ENCODE peak calls at places on chromosomes 16 and 17, in five cellular contexts. One of them, this sample, is unnamed.

GRCh38 chr17:35700157-35700556 is 31.3 kb upstream of the RASL10B start:
- DNase-seq in AG08395: no peak
- DNase-seq in NCI-H774: no peak
- DNase-seq in RWPE2: no peak
- DNase-seq in head of caudate nucleus: no peak
- DNase-seq in this sample: no peak

GRCh38 chr17:66715745-66716156 is 119.2 kb upstream of the CACNG5 start:
- DNase-seq in AG08395: peak
- DNase-seq in NCI-H774: peak
- DNase-seq in head of caudate nucleus: no peak
- DNase-seq in RWPE2: no peak
- DNase-seq in this sample: peak

GRCh38 chr17:81398170-81398854 is 3.1 kb downstream of the BAHCC1 start:
- DNase-seq in RWPE2: no peak
- DNase-seq in AG08395: no peak
- DNase-seq in head of caudate nucleus: no peak
- DNase-seq in NCI-H774: no peak
- DNase-seq in this sample: no peak

GRCh38 chr17:34703533-34703932 is 124.2 kb downstream of the TMEM132E start:
- DNase-seq in NCI-H774: no peak
- DNase-seq in head of caudate nucleus: no peak
- DNase-seq in AG08395: peak
- DNase-seq in RWPE2: no peak
- DNase-seq in this sample: peak

GRCh38 chr17:80899402-80900268 is 92.0 kb upstream of the CHMP6 start:
- DNase-seq in RWPE2: no peak
- DNase-seq in NCI-H774: peak
- DNase-seq in head of caudate nucleus: no peak
- DNase-seq in AG08395: peak
- DNase-seq in this sample: peak

GRCh38 chr16:46947900-46948547 is 25.4 kb downstream of the DNAJA2 start:
- DNase-seq in NCI-H774: peak
- DNase-seq in head of caudate nucleus: no peak
- DNase-seq in AG08395: peak
- DNase-seq in RWPE2: no peak
- DNase-seq in this sample: peak

GRCh38 chr17:83127431-83128160 is 48.2 kb downstream of the METRNL start:
- DNase-seq in RWPE2: no peak
- DNase-seq in AG08395: no peak
- DNase-seq in NCI-H774: no peak
- DNase-seq in head of caudate nucleus: no peak
- DNase-seq in this sample: no peak

GRCh38 chr16:84780063-84780462 is 39.7 kb upstream of the CRISPLD2 start:
- DNase-seq in head of caudate nucleus: no peak
- DNase-seq in AG08395: no peak
- DNase-seq in NCI-H774: no peak
- DNase-seq in RWPE2: no peak
- DNase-seq in this sample: no peak

GRCh38 chr16:50304467-50305440 is 38.4 kb downstream of the ADCY7 start:
- DNase-seq in RWPE2: no peak
- DNase-seq in head of caudate nucleus: peak
- DNase-seq in AG08395: no peak
- DNase-seq in NCI-H774: no peak
- DNase-seq in this sample: no peak

GRCh38 chr17:43431741-43432523 is 33.1 kb downstream of the ARL4D start:
- DNase-seq in RWPE2: no peak
- DNase-seq in NCI-H774: no peak
- DNase-seq in head of caudate nucleus: no peak
- DNase-seq in AG08395: no peak
- DNase-seq in this sample: peak

GRCh38 chr17:82231562-82232321 is 2.9 kb downstream of the SLC16A3 start:
- DNase-seq in RWPE2: no peak
- DNase-seq in AG08395: no peak
- DNase-seq in head of caudate nucleus: peak
- DNase-seq in NCI-H774: peak
- DNase-seq in this sample: no peak

GRCh38 chr17:44039829-44040635 is 25.3 kb upstream of the TMEM101 start:
- DNase-seq in AG08395: no peak
- DNase-seq in head of caudate nucleus: no peak
- DNase-seq in RWPE2: no peak
- DNase-seq in NCI-H774: no peak
- DNase-seq in this sample: no peak

GRCh38 chr17:41420134-41420533 is 4.3 kb downstream of the KRT37 start:
- DNase-seq in AG08395: peak
- DNase-seq in NCI-H774: no peak
- DNase-seq in head of caudate nucleus: no peak
- DNase-seq in RWPE2: no peak
- DNase-seq in this sample: no peak

GRCh38 chr17:49987290-49987585 is 7.8 kb downstream of the DLX3 start:
- DNase-seq in NCI-H774: no peak
- DNase-seq in head of caudate nucleus: no peak
- DNase-seq in RWPE2: peak
- DNase-seq in AG08395: no peak
- DNase-seq in this sample: no peak

GRCh38 chr17:48626470-48627241 is 498 bp upstream of the HOXB9 start:
- DNase-seq in RWPE2: no peak
- DNase-seq in AG08395: peak
- DNase-seq in head of caudate nucleus: no peak
- DNase-seq in NCI-H774: peak
- DNase-seq in this sample: peak

GRCh38 chr17:6910987-6911603 is 79.6 kb upstream of the TEKT1 start:
- DNase-seq in head of caudate nucleus: no peak
- DNase-seq in AG08395: peak
- DNase-seq in RWPE2: no peak
- DNase-seq in NCI-H774: no peak
- DNase-seq in this sample: peak

GRCh38 chr17:6786618-6787017 is 10.6 kb downstream of the FBXO39 start:
- DNase-seq in RWPE2: no peak
- DNase-seq in AG08395: peak
- DNase-seq in NCI-H774: no peak
- DNase-seq in head of caudate nucleus: no peak
- DNase-seq in this sample: no peak

GRCh38 chr17:57989011-57989345 is 924 bp upstream of the VEZF1 start:
- DNase-seq in AG08395: peak
- DNase-seq in head of caudate nucleus: no peak
- DNase-seq in RWPE2: no peak
- DNase-seq in NCI-H774: no peak
- DNase-seq in this sample: peak

GRCh38 chr17:59534583-59534982 is 30.8 kb upstream of the DHX40 start:
- DNase-seq in NCI-H774: no peak
- DNase-seq in RWPE2: no peak
- DNase-seq in AG08395: no peak
- DNase-seq in head of caudate nucleus: no peak
- DNase-seq in this sample: peak

GRCh38 chr17:46063239-46063638 is 64.2 kb downstream of the STH start:
- DNase-seq in NCI-H774: no peak
- DNase-seq in AG08395: peak
- DNase-seq in head of caudate nucleus: no peak
- DNase-seq in RWPE2: no peak
- DNase-seq in this sample: no peak

GRCh38 chr16:64964126-64964540 is 157.7 kb downstream of the CDH11 start:
- DNase-seq in RWPE2: no peak
- DNase-seq in AG08395: no peak
- DNase-seq in head of caudate nucleus: no peak
- DNase-seq in NCI-H774: no peak
- DNase-seq in this sample: no peak

GRCh38 chr17:6914711-6915110 is 81.1 kb upstream of the ALOX12 start:
- DNase-seq in RWPE2: no peak
- DNase-seq in AG08395: no peak
- DNase-seq in head of caudate nucleus: no peak
- DNase-seq in NCI-H774: no peak
- DNase-seq in this sample: no peak

GRCh38 chr17:79114455-79115301 is 40.1 kb downstream of the ENGASE start:
- DNase-seq in NCI-H774: peak
- DNase-seq in AG08395: peak
- DNase-seq in RWPE2: no peak
- DNase-seq in head of caudate nucleus: no peak
- DNase-seq in this sample: peak

GRCh38 chr16:81448154-81449131 is 3.8 kb downstream of the CMIP start:
- DNase-seq in head of caudate nucleus: no peak
- DNase-seq in AG08395: no peak
- DNase-seq in NCI-H774: no peak
- DNase-seq in RWPE2: no peak
- DNase-seq in this sample: peak

This sample was measured in NCI-H82.